ENCODE peak calls at places on chromosome 18, in four cellular contexts. E is A549, B is HepG2, K is GM12878. F is an unnamed sample.

GRCh38 chr18:74702951-74703350 is 105.3 kb downstream of the ZNF407 start:
- DNase-seq in E (no peak), B (no peak), K (no peak), F (no peak)

GRCh38 chr18:66676699-66677098 is 72.8 kb upstream of the CDH19 start:
- DNase-seq in K (no peak), E (no peak), B (no peak), F (no peak)

GRCh38 chr18:23861326-23861725 is 153.2 kb upstream of the TTC39C start:
- DNase-seq in B (no peak), K (no peak), E (no peak), F (no peak)

GRCh38 chr18:23141022-23141999 is 6.0 kb downstream of the CABLES1 start:
- DNase-seq in B (peak), E (no peak), K (no peak), F (peak)

GRCh38 chr18:69401475-69402218 is 959 bp downstream of the DOK6 start:
- DNase-seq in E (peak), B (no peak), K (no peak), F (peak)

GRCh38 chr18:45588284-45588683 is 27.0 kb upstream of the SLC14A2 start:
- DNase-seq in B (no peak), E (no peak), K (no peak), F (no peak)

GRCh38 chr18:46917808-46918600 is 602 bp downstream of the KATNAL2 start:
- DNase-seq in B (no peak), K (no peak), E (peak), F (no peak)

GRCh38 chr18:68797901-68798300 is at the start of gene CCDC102B:
- DNase-seq in B (no peak), K (no peak), E (no peak), F (peak)

GRCh38 chr18:21241224-21242131 is 554 bp upstream of the GREB1L start:
- DNase-seq in K (no peak), E (no peak), B (no peak), F (peak)

GRCh38 chr18:63292844-63293683 is 26.5 kb downstream of the BCL2 start:
- DNase-seq in B (no peak), K (no peak), E (no peak), F (no peak)

GRCh38 chr18:11654736-11655604 is 34.1 kb upstream of the GNAL start:
- DNase-seq in B (no peak), K (no peak), E (peak), F (peak)

GRCh38 chr18:75635096-75635495 is 207.6 kb upstream of the SMIM21 start:
- DNase-seq in K (no peak), B (no peak), E (no peak), F (no peak)

GRCh38 chr18:75408554-75409506 is 18.7 kb downstream of the SMIM21 start:
- DNase-seq in K (no peak), E (peak), B (peak), F (no peak)

GRCh38 chr18:75160315-75160714 is 48.6 kb downstream of the PTGR3 start:
- DNase-seq in E (no peak), B (no peak), K (no peak), F (no peak)

GRCh38 chr18:74290831-74291770 is 662 bp downstream of the CYB5A start:
- DNase-seq in B (peak), K (no peak), E (no peak), F (peak)

GRCh38 chr18:52894801-52895200 is 554.8 kb downstream of the DCC start:
- DNase-seq in E (no peak), K (no peak), B (no peak), F (no peak)

GRCh38 chr18:39660141-39660540 is 2094.5 kb upstream of the CELF4 start:
- DNase-seq in E (no peak), K (no peak), B (no peak), F (no peak)

GRCh38 chr18:35193313-35193712 is 47.5 kb upstream of the ZNF397 start:
- DNase-seq in K (no peak), B (no peak), E (no peak), F (no peak)

GRCh38 chr18:10490401-10491289 is 35.2 kb upstream of the NAPG start:
- DNase-seq in K (peak), B (peak), E (peak), F (no peak)

GRCh38 chr18:32470136-32470712 is 458 bp downstream of the GAREM1 start:
- DNase-seq in B (no peak), E (peak), K (no peak), F (no peak)

GRCh38 chr18:45802814-45803492 is 22.5 kb upstream of the SIGLEC15 start:
- DNase-seq in B (no peak), K (no peak), E (peak), F (no peak)

GRCh38 chr18:8788503-8789429 is 83.4 kb downstream of the MTCL1 start:
- DNase-seq in K (no peak), E (no peak), B (no peak), F (no peak)

GRCh38 chr18:8792688-8793316 is 87.4 kb downstream of the MTCL1 start:
- DNase-seq in E (no peak), K (no peak), B (peak), F (no peak)

GRCh38 chr18:8794133-8794986 is 89.0 kb downstream of the MTCL1 start:
- DNase-seq in B (peak), E (peak), K (no peak), F (peak)

GRCh38 chr18:8793445-8794132 is 88.2 kb downstream of the MTCL1 start:
- DNase-seq in B (no peak), K (no peak), E (no peak), F (peak)

DNA sequence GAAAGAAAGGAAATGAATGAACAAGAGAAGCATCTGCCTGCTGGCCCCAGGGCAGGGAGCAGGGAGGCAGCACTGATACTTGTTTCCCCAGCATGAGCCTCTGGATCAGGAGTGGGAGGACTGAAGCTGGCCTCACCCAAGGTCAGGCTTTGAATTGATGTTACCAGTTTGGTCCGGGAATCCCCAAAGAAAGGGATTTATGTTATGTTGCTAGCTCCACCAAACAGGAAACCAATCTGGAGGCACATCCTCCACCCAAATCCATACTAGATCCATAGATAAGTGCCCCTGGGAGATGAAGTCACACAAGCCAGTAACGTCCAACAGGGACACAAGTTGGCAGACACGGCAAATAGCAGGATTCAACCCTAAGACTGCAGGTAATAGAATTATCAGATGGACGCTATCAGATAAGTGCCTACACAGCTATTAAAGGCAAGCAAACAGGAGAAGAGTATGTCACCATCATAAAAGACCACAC is 85.9 kb downstream of the MTCL1 start:
- DNase-seq in K (no peak), B (peak), E (no peak), F (peak)
- TF ChIP-seq PBX3 in K (no peak), B (no peak), E (no peak), F (no peak)

GRCh38 chr18:26549103-26549485 is 741 bp upstream of the KCTD1 start:
- DNase-seq in B (no peak), K (no peak), E (peak), F (peak)
- TF ChIP-seq PBX3 in B (no peak), K (no peak), E (no peak), F (no peak)

DNA sequence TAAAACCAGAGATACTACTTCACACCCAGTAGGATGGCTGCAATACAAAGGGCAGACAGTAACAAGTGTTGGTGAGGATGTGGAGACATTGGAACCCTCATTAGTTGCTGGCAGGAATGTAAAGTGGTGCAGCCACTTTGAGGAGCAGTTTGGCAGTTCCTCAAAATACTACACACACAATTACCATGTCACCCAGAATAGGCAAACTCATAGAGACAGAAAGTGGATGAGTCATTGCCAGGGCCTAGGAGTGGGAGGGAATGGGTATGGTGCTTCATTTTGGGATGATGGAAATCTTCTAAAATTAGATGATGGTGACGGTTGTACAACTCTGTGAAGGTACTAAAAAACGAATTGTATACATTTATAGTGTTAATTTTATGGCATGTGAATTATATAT is 54.8 kb downstream of the ATP9B start:
- DNase-seq in K (no peak), E (no peak), B (no peak), F (no peak)
- TF ChIP-seq PBX3 in K (no peak), E (no peak), B (no peak), F (peak)

DNA sequence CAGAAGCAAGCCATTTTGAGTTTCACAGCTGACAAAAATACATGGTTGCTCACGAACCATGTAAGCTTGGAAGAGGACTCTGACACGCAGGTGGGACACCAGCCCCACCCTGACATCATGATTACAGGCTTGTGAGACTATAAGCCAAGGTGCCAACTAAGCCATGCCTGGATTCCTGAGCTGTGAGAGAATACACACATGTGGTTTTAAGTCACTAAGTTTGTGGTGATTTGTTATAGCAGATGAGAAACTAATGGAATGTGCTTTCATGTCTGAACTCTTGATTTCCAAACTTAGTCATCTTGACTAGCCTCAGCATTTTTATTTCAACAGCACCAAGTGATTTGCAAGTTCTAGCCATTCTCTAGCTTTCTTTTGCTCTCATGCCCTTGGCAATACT is 676.1 kb upstream of the CELF4 start:
- DNase-seq in E (no peak), K (no peak), B (no peak), F (no peak)
- TF ChIP-seq PBX3 in E (no peak), K (no peak), B (no peak), F (no peak)

DNA sequence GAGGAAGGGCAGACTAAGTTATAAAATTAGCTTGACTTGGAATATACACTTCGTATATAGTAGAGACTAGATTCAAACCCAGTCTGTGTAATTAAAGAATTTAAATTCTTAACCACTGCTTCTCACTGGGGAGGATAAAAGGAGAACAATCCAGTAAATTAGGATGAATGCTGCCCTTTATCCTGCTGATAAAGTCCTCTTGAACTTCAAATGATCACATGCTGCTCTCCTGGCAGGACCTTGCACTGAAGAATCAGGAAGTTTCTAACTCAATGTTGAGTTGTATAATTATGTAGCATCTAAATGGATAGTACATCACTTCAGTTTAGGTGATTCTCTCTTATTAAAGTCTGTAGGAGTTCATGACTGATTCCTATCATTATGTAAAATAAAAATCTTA is 1179.7 kb downstream of the DSC3 start:
- DNase-seq in E (no peak), B (no peak), K (no peak), F (no peak)
- TF ChIP-seq PBX3 in E (no peak), B (no peak), K (no peak), F (no peak)

GRCh38 chr18:183769-184168 is 25.4 kb downstream of the USP14 start:
- DNase-seq in K (no peak), B (no peak), E (no peak), F (peak)
- TF ChIP-seq PBX3 in K (no peak), B (no peak), E (no peak), F (no peak)

GRCh38 chr18:3596324-3597158 is 146.6 kb downstream of the TGIF1 start:
- DNase-seq in B (peak), K (no peak), E (peak), F (peak)
- TF ChIP-seq PBX3 in B (no peak), K (peak), E (no peak), F (no peak)